ENCODE peak calls at places on chromosomes 11 and 22, in nine cellular contexts. U, M, P, N, T, B, X, K and F are unnamed samples.

GRCh38 chr22:35355744-35356420 is 25.0 kb upstream of the HMOX1 start:
- DNase-seq in B (no peak), X (no peak), U (no peak), K (no peak), P (no peak), M (no peak), N (no peak), T (no peak), F (no peak)

GRCh38 chr22:50148991-50149721 is 21.4 kb upstream of the PANX2 start:
- DNase-seq in U (no peak), X (no peak), K (peak), P (peak), M (no peak), N (no peak), B (peak), T (peak), F (no peak)

GRCh38 chr22:29689872-29690213 is 30.0 kb upstream of the CABP7 start:
- DNase-seq in M (no peak), K (peak), P (peak), X (no peak), B (peak), N (peak), T (peak), U (no peak), F (peak)

GRCh38 chr11:57434640-57435546 is 8.0 kb upstream of the SLC43A3 start:
- DNase-seq in K (peak), N (no peak), T (no peak), P (peak), X (no peak), B (no peak), U (peak), M (no peak), F (peak)

GRCh38 chr11:125465254-125465653 is 30.8 kb downstream of the FEZ1 start:
- DNase-seq in X (no peak), T (no peak), N (no peak), U (no peak), K (no peak), B (no peak), P (no peak), M (no peak), F (no peak)

GRCh38 chr22:49524362-49524761 is 303.3 kb downstream of the BRD1 start:
- DNase-seq in N (no peak), M (no peak), P (no peak), B (no peak), X (no peak), K (no peak), U (no peak), T (no peak), F (no peak)

GRCh38 chr11:1195690-1196515 is 27.0 kb upstream of the MUC5B start:
- DNase-seq in P (no peak), U (no peak), M (no peak), T (peak), X (no peak), K (no peak), N (peak), B (peak), F (no peak)

GRCh38 chr11:45473491-45473890 is 187.3 kb upstream of the SYT13 start:
- DNase-seq in N (no peak), U (no peak), T (no peak), K (no peak), X (no peak), P (no peak), M (no peak), B (no peak), F (no peak)

GRCh38 chr22:27148025-27148424 is 490.6 kb downstream of the MIAT start:
- DNase-seq in M (no peak), T (no peak), K (no peak), N (no peak), X (no peak), P (no peak), U (no peak), B (no peak), F (no peak)

GRCh38 chr22:27146871-27147591 is 489.6 kb downstream of the MIAT start:
- DNase-seq in P (no peak), T (no peak), U (no peak), N (no peak), B (no peak), X (no peak), K (no peak), M (no peak), F (no peak)

GRCh38 chr22:27148886-27149470 is 491.6 kb downstream of the MIAT start:
- DNase-seq in U (no peak), P (no peak), N (no peak), M (no peak), X (no peak), K (no peak), T (no peak), B (no peak), F (no peak)

GRCh38 chr22:27139935-27140493 is 482.6 kb downstream of the MIAT start:
- DNase-seq in M (peak), B (peak), N (no peak), P (no peak), T (no peak), U (peak), K (peak), X (peak), F (no peak)

DNA sequence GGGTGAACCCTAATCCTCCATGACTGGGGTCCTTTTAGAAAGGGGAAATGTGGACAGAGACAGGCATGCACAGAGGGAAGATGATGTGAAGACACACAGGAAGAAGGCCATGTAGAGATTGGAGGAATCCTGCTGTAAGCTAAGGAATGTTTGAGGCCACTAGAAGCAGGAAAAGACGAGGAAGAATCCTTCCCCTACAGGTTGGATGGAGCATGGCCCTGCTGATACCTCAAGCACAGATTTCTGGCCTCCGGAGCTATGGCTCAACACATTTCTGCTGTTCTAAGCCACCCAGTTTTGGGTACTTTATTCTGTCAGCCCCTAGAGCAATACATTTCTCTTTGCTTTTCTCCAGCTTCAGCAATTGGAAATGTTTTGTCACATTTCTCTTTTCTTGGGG is 487.0 kb downstream of the MIAT start:
- DNase-seq in B (no peak), X (no peak), N (no peak), T (no peak), M (no peak), P (no peak), K (no peak), U (no peak), F (no peak)
- TF ChIP-seq CTCF in B (no peak), X (no peak), N (no peak), T (no peak), M (no peak), P (no peak), K (peak), U (peak), F (peak)

DNA sequence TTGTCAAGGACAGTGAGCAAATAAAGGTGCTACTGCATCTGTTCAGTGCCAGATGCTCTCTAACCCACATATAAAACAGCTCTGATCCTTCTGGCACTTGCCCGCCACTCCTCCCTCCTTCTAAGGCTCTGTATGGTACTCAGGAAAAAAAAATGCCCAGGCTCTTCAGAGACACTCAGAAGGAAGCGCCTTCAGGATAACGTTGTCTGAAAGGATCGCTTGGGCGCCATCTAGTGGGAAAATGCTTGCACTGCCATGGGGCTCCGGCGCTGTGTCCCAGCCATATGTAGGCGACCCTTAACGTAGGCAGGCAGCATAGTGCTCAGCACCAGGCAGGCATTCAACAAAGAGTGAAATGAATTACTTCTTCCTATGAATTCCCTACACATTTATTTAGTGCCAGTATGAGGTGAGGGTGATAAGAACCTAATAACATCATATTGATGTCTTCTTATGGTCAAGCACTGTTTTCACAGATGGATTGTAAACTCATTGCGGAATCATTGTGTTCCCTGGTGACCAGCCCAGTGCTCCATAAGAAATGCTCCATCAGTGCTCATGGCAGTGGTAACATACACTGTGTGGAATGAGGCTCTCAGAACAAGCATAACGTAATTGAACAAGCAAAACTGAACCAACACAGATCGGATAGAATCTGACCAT is 39.6 kb downstream of the PAMR1 start:
- DNase-seq in T (peak), B (peak), P (peak), K (peak), X (peak), N (peak), U (no peak), M (peak), F (peak)
- H3K4me3 ChIP-seq in T (no peak), B (no peak), P (no peak), K (no peak), X (no peak), N (no peak), U (no peak), M (no peak), F (no peak)

GRCh38 chr11:69883292-69884255 is 64.4 kb upstream of the FGF3 start:
- DNase-seq in P (no peak), M (no peak), U (no peak), T (no peak), N (no peak), K (no peak), B (no peak), X (no peak), F (no peak)
- TF ChIP-seq CTCF in P (no peak), M (no peak), U (no peak), T (no peak), N (no peak), K (no peak), B (no peak), X (no peak), F (no peak)

DNA sequence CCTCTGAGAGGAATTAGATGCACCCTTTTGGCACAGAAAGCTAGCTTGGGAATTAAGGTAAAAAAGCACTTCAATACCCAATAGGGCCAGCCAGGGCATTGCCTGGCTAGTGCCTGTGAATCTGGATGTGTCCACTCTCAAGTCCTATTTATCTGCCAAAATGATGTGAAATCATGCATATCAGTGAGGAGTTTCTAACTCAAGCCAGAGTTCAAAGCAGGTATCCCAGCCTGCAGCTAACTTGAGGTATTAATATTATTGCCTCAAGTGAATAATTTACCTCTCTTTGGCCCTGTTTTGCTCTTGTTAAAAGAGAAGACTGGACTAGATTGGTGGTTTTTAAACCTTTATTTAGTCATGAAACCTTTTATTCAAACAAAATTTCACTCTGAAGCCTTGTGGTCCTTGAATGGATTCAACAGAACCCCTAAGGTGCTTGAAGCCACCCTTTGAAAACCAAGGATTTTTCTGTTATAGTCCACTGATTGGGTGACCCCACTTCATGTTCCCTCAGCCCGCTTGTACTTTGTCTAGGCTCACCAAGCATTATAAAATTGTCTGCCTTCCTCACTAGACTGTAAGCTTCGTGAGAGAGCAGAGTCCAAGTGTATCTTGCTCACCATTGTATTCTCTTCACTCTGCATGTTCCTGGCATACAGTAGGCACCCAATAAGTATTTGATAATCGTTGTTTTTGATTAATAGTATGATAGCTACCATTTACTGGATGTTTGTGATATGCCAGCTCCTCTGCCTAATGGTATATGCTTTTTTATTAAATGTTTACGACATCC is 4.5 kb downstream of the RNF121 start:
- DNase-seq in U (no peak), N (no peak), B (no peak), M (no peak), X (no peak), T (no peak), K (no peak), P (no peak), F (no peak)
- H3K4me3 ChIP-seq in U (no peak), N (no peak), B (no peak), M (no peak), X (no peak), T (no peak), K (no peak), P (no peak), F (no peak)

GRCh38 chr11:34342008-34342533 is 15.7 kb downstream of the ABTB2 start:
- DNase-seq in K (no peak), U (no peak), P (peak), N (peak), T (peak), X (no peak), B (no peak), M (no peak), F (no peak)
- TF ChIP-seq CTCF in K (no peak), U (peak), P (no peak), N (no peak), T (peak), X (no peak), B (no peak), M (no peak), F (no peak)

DNA sequence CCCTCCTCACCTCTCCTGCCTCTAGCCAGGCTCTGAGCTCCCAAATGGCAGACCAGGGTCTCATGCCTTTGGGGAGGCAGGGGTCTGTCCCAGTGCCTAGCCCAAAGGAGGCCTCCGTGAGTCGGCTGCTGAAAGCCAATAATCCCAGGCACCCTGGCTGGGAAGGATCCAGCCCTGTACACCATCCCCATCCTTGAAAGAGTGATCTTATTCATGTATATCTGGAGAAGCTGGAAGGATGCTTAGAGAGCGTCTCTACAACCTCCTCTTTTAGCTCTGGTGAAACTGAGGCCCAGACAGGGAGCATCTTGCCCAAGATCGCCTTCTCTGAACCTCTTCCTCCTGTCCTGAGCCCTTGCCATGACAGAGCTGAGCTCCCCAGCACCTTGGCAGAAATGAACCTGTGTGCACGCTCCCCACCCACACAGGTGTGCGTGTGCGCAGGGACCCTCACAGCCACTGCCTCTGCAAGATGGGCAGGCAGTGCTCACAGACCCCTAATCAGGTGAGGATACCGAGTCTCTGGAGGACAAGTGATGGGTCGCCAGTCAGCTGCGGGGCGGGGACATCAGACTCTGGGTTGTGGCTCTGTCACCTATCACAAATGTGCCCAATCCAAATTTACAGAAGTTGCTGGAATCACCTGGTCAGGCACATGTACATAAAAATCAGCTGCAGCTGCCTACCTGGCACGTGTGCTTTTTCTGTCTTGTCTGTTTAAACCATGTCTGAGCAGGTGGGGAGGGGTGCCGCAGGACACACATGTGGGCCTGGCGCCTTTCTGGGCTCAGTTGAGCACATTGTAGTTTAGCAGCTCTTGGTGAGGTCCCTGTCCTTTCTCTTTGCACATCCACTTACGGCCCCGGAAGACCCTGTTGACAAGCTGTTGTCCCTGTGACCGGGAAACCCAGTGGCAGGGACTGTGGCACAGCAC is 49.3 kb upstream of the WNT7B start:
- DNase-seq in T (peak), U (no peak), K (no peak), M (no peak), B (peak), N (no peak), P (no peak), X (no peak), F (no peak)
- H3K4me3 ChIP-seq in T (peak), U (no peak), K (no peak), M (peak), B (no peak), N (peak), P (no peak), X (no peak), F (no peak)